ENCODE peak calls at places on chromosome 12, in four cellular contexts. O is gastrocnemius medialis, T is heart right ventricle, U is stomach. V is an unnamed sample.

GRCh38 chr12:130872179-130873096 is 572 bp downstream of the RAN start:
- DNase-seq in T (peak; percentile 45), U (peak; percentile 38), O (peak; percentile 11), V (peak; percentile 30)

GRCh38 chr12:1170411-1170810 is 179.4 kb downstream of the ERC1 start:
- DNase-seq in U (no peak), O (no peak), T (no peak), V (no peak)

GRCh38 chr12:25056486-25057130 is 107.7 kb upstream of the BCAT1 start:
- DNase-seq in T (no peak), U (no peak), O (no peak), V (no peak)

GRCh38 chr12:53343978-53344377 is 7.8 kb upstream of the SP7 start:
- DNase-seq in U (no peak), T (no peak), O (no peak), V (no peak)

GRCh38 chr12:12620730-12621315 is 9.1 kb downstream of the CREBL2 start:
- DNase-seq in T (no peak), U (no peak), O (no peak), V (no peak)

GRCh38 chr12:45655186-45655585 is 74.3 kb upstream of the ARID2 start:
- DNase-seq in O (no peak), T (no peak), U (no peak), V (no peak)

GRCh38 chr12:59087077-59087673 is 166.9 kb upstream of the LRIG3 start:
- DNase-seq in U (no peak), T (no peak), O (no peak), V (no peak)

GRCh38 chr12:19575307-19576243 is 136.3 kb downstream of the AEBP2 start:
- DNase-seq in U (peak; percentile 39), O (peak; percentile 20), T (no peak), V (peak; percentile 48)

GRCh38 chr12:114673169-114673833 is 10.7 kb downstream of the TBX3 start:
- DNase-seq in O (peak; percentile 31), T (no peak), U (no peak), V (no peak)

GRCh38 chr12:12749433-12749832 is 32.3 kb downstream of the CDKN1B start:
- DNase-seq in O (no peak), T (no peak), U (no peak), V (no peak)

GRCh38 chr12:57521475-57522018 is 1.1 kb upstream of the MBD6 start:
- DNase-seq in T (peak; percentile 46), O (peak; percentile 73), U (peak; percentile 48), V (no peak)

GRCh38 chr12:93682846-93683261 is 5.7 kb downstream of the CRADD start:
- DNase-seq in O (peak; percentile 29), U (no peak), T (peak; percentile 50), V (no peak)

GRCh38 chr12:103626498-103626897 is 39.4 kb downstream of the STAB2 start:
- DNase-seq in T (peak; percentile 43), O (peak; percentile 80), U (peak; percentile 42), V (no peak)

GRCh38 chr12:108270035-108270840 is 68.9 kb downstream of the CMKLR1 start:
- DNase-seq in U (no peak), O (no peak), T (no peak), V (no peak)

GRCh38 chr12:65602191-65602578 is 222.1 kb upstream of the HMGA2 start:
- DNase-seq in U (no peak), O (no peak), T (no peak), V (no peak)

GRCh38 chr12:119725523-119725922 is 57.6 kb downstream of the PRKAB1 start:
- DNase-seq in O (no peak), U (no peak), T (no peak), V (no peak)

GRCh38 chr12:127457726-127458125 is 809.2 kb upstream of the TMEM132C start:
- DNase-seq in O (no peak), U (no peak), T (no peak), V (no peak)

GRCh38 chr12:89698607-89699006 is 10.0 kb downstream of the ATP2B1 start:
- DNase-seq in O (no peak), T (no peak), U (no peak), V (no peak)

GRCh38 chr12:26402648-26403047 is 207.3 kb downstream of the SSPN start:
- DNase-seq in T (no peak), U (peak; percentile 65), O (no peak), V (peak; percentile 31)

GRCh38 chr12:4421590-4422031 is 24.0 kb downstream of the FGF6 start:
- DNase-seq in U (no peak), O (no peak), T (no peak), V (no peak)

GRCh38 chr12:106140223-106140986 is 1.7 kb upstream of the NUAK1 start:
- DNase-seq in U (no peak), O (peak; percentile 39), T (peak; percentile 16), V (no peak)

GRCh38 chr12:1491983-1492697 is 102.2 kb downstream of the FBXL14 start:
- DNase-seq in O (no peak), T (no peak), U (no peak), V (no peak)

GRCh38 chr12:108305520-108305919 is 33.6 kb downstream of the CMKLR1 start:
- DNase-seq in T (peak; percentile 88), O (peak; percentile 82), U (peak; percentile 46), V (peak; percentile 73)

GRCh38 chr12:100733817-100734593 is 60.6 kb upstream of the ANO4 start:
- DNase-seq in U (no peak), O (no peak), T (no peak), V (no peak)

GRCh38 chr12:130708648-130709047 is 7.5 kb downstream of the RIMBP2 start:
- DNase-seq in T (no peak), O (no peak), U (peak; percentile 18), V (no peak)

GRCh38 chr12:125029756-125030358 is 35.4 kb upstream of the AACS start:
- DNase-seq in U (no peak), T (no peak), O (no peak), V (no peak)

GRCh38 chr12:92038476-92038875 is 107.2 kb downstream of the BTG1 start:
- DNase-seq in T (no peak), O (no peak), U (no peak), V (no peak)

GRCh38 chr12:16258963-16259362 is 18.5 kb downstream of the SLC15A5 start:
- DNase-seq in U (no peak), T (no peak), O (no peak), V (no peak)

GRCh38 chr12:25151476-25151875 is 43.5 kb downstream of the DNAI7 start:
- DNase-seq in T (no peak), U (peak; percentile 32), O (no peak), V (no peak)

GRCh38 chr12:133233006-133233405 is 2.7 kb downstream of the ANHX start:
- DNase-seq in T (no peak), U (no peak), O (no peak), V (no peak)

GRCh38 chr12:17593715-17594406 is 496.1 kb downstream of the RERGL start:
- DNase-seq in T (no peak), U (no peak), O (no peak), V (no peak)

GRCh38 chr12:31316964-31317363 is 9.0 kb downstream of the SINHCAF start:
- DNase-seq in O (no peak), U (no peak), T (no peak), V (no peak)

GRCh38 chr12:31311634-31312258 is 14.2 kb downstream of the SINHCAF start:
- DNase-seq in O (no peak), U (no peak), T (no peak), V (no peak)

GRCh38 chr12:31317471-31318397 is 8.2 kb downstream of the SINHCAF start:
- DNase-seq in O (no peak), U (no peak), T (no peak), V (no peak)

GRCh38 chr12:31315779-31316465 is 10.0 kb downstream of the SINHCAF start:
- DNase-seq in U (no peak), O (no peak), T (no peak), V (no peak)

DNA sequence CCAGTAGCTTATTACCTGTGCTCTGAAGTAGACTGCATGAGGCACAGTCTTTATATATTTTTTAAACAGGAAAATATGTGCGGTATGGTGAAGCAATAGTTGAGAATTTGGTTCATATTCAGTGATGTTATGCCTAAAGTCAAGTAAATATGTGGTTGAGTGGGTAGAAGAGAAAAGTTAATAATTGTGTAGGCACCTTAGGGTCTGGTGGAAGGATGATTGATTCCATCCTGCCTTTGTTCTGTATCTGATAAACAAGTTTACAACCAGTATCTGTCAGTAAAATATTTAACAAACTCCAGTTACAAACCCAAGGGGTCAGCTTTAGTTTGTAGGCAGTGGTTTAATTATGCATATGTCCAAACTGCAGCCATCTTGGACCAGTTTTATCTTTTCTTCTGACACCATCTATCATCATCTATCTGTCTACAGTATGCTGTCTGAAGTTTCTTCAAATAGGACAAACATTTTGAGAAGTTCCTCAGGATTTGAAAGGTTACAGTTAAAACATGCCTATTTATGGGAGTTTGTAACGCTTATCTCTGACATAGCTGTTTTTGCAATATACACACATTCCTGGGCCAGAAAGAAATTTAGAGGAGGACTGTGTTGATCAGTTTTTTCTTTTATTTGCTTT is 10.7 kb downstream of the SINHCAF start:
- DNase-seq in T (no peak), O (no peak), U (no peak), V (no peak)
- H3K36me3 ChIP-seq in T (no peaks in the 10 kb centered on the region), O (no peaks in the 10 kb centered on the region), U (no peaks in the 10 kb centered on the region), V (no peaks in the 10 kb centered on the region)

GRCh38 chr12:94841171-94841570 is 162.3 kb downstream of the NDUFA12 start:
- DNase-seq in T (no peak), O (no peak), U (no peak), V (no peak)
- H3K4me3 ChIP-seq in T (no peak overlapping the region), O (no peak overlapping the region), U (no peak overlapping the region), V (no peak overlapping the region)

GRCh38 chr12:122046145-122046544 is 24.5 kb downstream of the BCL7A start:
- DNase-seq in O (no peak), U (no peak), T (no peak), V (no peak)

GRCh38 chr12:122043476-122043875 is 21.8 kb downstream of the BCL7A start:
- DNase-seq in T (no peak), U (no peak), O (no peak), V (no peak)

GRCh38 chr12:122048156-122048555 is 26.5 kb downstream of the BCL7A start:
- DNase-seq in U (no peak), T (no peak), O (no peak), V (no peak)

GRCh38 chr12:122042910-122043309 is 21.2 kb downstream of the BCL7A start:
- DNase-seq in U (no peak), T (no peak), O (no peak), V (no peak)

GRCh38 chr12:122045262-122045661 is 23.6 kb downstream of the BCL7A start:
- DNase-seq in T (no peak), U (no peak), O (no peak), V (no peak)
- H3K4me1 ChIP-seq in T (no peaks in the 10 kb centered on the region), U (peaks cover 6% of the 10 kb centered on the region), O (no peaks in the 10 kb centered on the region), V (no peaks in the 10 kb centered on the region)

DNA sequence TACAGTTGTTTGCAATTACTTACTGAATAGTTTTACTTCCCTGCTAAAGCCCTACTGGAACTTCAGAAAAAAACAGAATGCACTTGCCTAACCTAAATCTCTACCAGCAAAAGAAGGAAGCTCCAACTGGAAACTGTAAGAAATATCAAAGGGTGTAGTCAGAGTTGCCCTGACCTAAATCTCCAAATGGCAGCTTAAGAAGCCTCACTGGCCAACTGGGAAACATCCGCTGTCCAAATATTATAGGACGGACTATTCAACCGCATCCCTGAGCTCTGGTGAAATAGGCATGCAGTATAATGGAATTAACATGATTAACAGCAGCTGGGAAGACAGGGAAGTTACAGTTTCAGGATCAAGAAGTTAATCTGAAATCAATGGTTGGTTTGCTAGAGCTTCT is 24.3 kb downstream of the ANAPC7 start:
- DNase-seq in T (no peak), O (no peak), U (no peak), V (no peak)
- H3K36me3 ChIP-seq in T (peaks cover 97% of the 10 kb centered on the region), O (no peaks in the 10 kb centered on the region), U (peaks cover 98% of the 10 kb centered on the region), V (peaks cover 45% of the 10 kb centered on the region)

V was measured in lung.